ENCODE peak calls at places on chromosomes 4 and X, in four cellular contexts. W is kidney tubule cell, M is neural progenitor cell, J is cardiac muscle cell. A is an unnamed sample.

GRCh38 chr4:17058506-17058905 is 160.1 kb upstream of the LDB2 start:
- DNase-seq in W (no peak), M (no peak), J (no peak), A (no peak)

GRCh38 chr4:141636771-141637460 is 533 bp downstream of the IL15 start:
- DNase-seq in W (peak; percentile 72), M (peak; percentile 66), J (peak; percentile 75), A (no peak)

GRCh38 chr4:118941799-118942198 is 53.1 kb downstream of the SYNPO2 start:
- DNase-seq in W (peak; percentile 25), M (no peak), J (no peak), A (no peak)

GRCh38 chr4:102843273-102843672 is 15.9 kb upstream of the UBE2D3 start:
- DNase-seq in W (peak; percentile 93), M (no peak), J (no peak), A (no peak)

GRCh38 chr4:170005472-170005871 is 20.7 kb downstream of the MFAP3L start:
- DNase-seq in W (no peak), M (no peak), J (no peak), A (no peak)

GRCh38 chrX:15107367-15107988 is 162.4 kb downstream of the ASB9 start:
- DNase-seq in W (no peak), M (no peak), J (no peak), A (no peak)

GRCh38 chr4:11914406-11914805 is 485.7 kb upstream of the HS3ST1 start:
- DNase-seq in W (peak; percentile 22), M (peak; percentile 93), J (no peak), A (no peak)

GRCh38 chr4:2434420-2434819 is 15.7 kb downstream of the CFAP99 start:
- DNase-seq in W (no peak), M (no peak), J (no peak), A (no peak)

GRCh38 chr4:104493071-104493831 is 1.4 kb downstream of the CXXC4 start:
- DNase-seq in W (no peak), M (peak; percentile 55), J (peak; percentile 12), A (peak; percentile 48)

GRCh38 chr4:29311231-29311630 is 1408.9 kb upstream of the PCDH7 start:
- DNase-seq in W (no peak), M (no peak), J (no peak), A (no peak)

GRCh38 chrX:115616943-115617563 is 56.1 kb downstream of the PLS3 start:
- DNase-seq in W (peak; percentile 65), M (no peak), J (no peak), A (no peak)

GRCh38 chr4:24810016-24810415 is 14.6 kb downstream of the SOD3 start:
- DNase-seq in W (no peak), M (no peak), J (no peak), A (no peak)

GRCh38 chrX:19975862-19976261 is 15.0 kb downstream of the BCLAF3 start:
- DNase-seq in W (no peak), M (no peak), J (no peak), A (no peak)

GRCh38 chr4:91448668-91449330 is 855.0 kb upstream of the GRID2 start:
- DNase-seq in W (peak; percentile 72), M (no peak), J (no peak), A (no peak)

GRCh38 chr4:3662516-3662915 is 103.7 kb upstream of the ADRA2C start:
- DNase-seq in W (no peak), M (no peak), J (no peak), A (no peak)

GRCh38 chrX:599837-600715 is 30.5 kb upstream of the SHOX start:
- DNase-seq in W (no peak), M (no peak), J (no peak), A (no peak)

GRCh38 chrX:12360389-12360788 is 222.1 kb downstream of the FRMPD4 start:
- DNase-seq in W (peak; percentile 74), M (no peak), J (no peak), A (no peak)

GRCh38 chr4:140556372-140557085 is 12.2 kb downstream of the UCP1 start:
- DNase-seq in W (no peak), M (no peak), J (no peak), A (no peak)

GRCh38 chrX:15853586-15854079 is 980 bp downstream of the AP1S2 start:
- DNase-seq in W (peak; percentile 23), M (peak; percentile 17), J (no peak), A (peak; percentile 21)

GRCh38 chr4:8725845-8726244 is 133.3 kb downstream of the CPZ start:
- DNase-seq in W (no peak), M (no peak), J (no peak), A (no peak)

GRCh38 chr4:143186634-143187033 is 1.9 kb downstream of the USP38 start:
- DNase-seq in W (peak; percentile 10), M (peak; percentile 6), J (peak; percentile 5), A (no peak)

A was measured in cerebellar cortex.